ENCODE peak calls at places on chromosomes 4 and X, in four cellular contexts. One of them, this sample, is unnamed.
A peak's percentile ranks its signal among the peaks of the same experiment; 100 is the strongest.

GRCh38 chr4:154622598-154622997 is 10.1 kb upstream of the FGG start:
- DNase-seq in IMR-90: peak; percentile 48
- DNase-seq in A549: peak; percentile 42
- DNase-seq in GM12878: no peak
- DNase-seq in this sample: peak; percentile 37

GRCh38 chr4:42844422-42844821 is 48.1 kb upstream of the GRXCR1 start:
- DNase-seq in IMR-90: no peak
- DNase-seq in A549: no peak
- DNase-seq in GM12878: no peak
- DNase-seq in this sample: no peak

GRCh38 chr4:112060212-112060611 is 85.0 kb upstream of the FAM241A start:
- DNase-seq in IMR-90: peak; percentile 17
- DNase-seq in A549: peak; percentile 6
- DNase-seq in GM12878: no peak
- DNase-seq in this sample: peak; percentile 9

GRCh38 chr4:121199742-121200561 is 35.8 kb upstream of the TNIP3 start:
- DNase-seq in IMR-90: no peak
- DNase-seq in A549: no peak
- DNase-seq in GM12878: peak; percentile 81
- DNase-seq in this sample: no peak

GRCh38 chr4:170122252-170122651 is 32.5 kb upstream of the AADAT start:
- DNase-seq in IMR-90: no peak
- DNase-seq in A549: no peak
- DNase-seq in GM12878: no peak
- DNase-seq in this sample: no peak

GRCh38 chrX:69032601-69033000 is 132.7 kb downstream of the PJA1 start:
- DNase-seq in IMR-90: peak; percentile 15
- DNase-seq in A549: no peak
- DNase-seq in GM12878: no peak
- DNase-seq in this sample: no peak

GRCh38 chrX:13285229-13285628 is 34.6 kb downstream of the ATXN3L start:
- DNase-seq in IMR-90: no peak
- DNase-seq in A549: no peak
- DNase-seq in GM12878: no peak
- DNase-seq in this sample: no peak

GRCh38 chr4:10117424-10118354 is 1.1 kb upstream of the WDR1 start:
- DNase-seq in IMR-90: no peak
- DNase-seq in A549: no peak
- DNase-seq in GM12878: peak; percentile 20
- DNase-seq in this sample: no peak

GRCh38 chr4:26874110-26874509 is 13.5 kb downstream of the STIM2 start:
- DNase-seq in IMR-90: no peak
- DNase-seq in A549: no peak
- DNase-seq in GM12878: no peak
- DNase-seq in this sample: no peak

GRCh38 chr4:11367371-11367770 is 61.3 kb downstream of the HS3ST1 start:
- DNase-seq in IMR-90: peak; percentile 1
- DNase-seq in A549: no peak
- DNase-seq in GM12878: no peak
- DNase-seq in this sample: no peak

GRCh38 chr4:12979797-12980196 is 504.3 kb downstream of the RAB28 start:
- DNase-seq in IMR-90: no peak
- DNase-seq in A549: no peak
- DNase-seq in GM12878: no peak
- DNase-seq in this sample: no peak

GRCh38 chr4:72468904-72469502 is 100.0 kb downstream of the ADAMTS3 start:
- DNase-seq in IMR-90: peak; percentile 20
- DNase-seq in A549: peak; percentile 0
- DNase-seq in GM12878: no peak
- DNase-seq in this sample: peak; percentile 35

GRCh38 chr4:88780389-88780788 is 82.8 kb upstream of the NAP1L5 start:
- DNase-seq in IMR-90: no peak
- DNase-seq in A549: no peak
- DNase-seq in GM12878: no peak
- DNase-seq in this sample: no peak

GRCh38 chr4:26780524-26780923 is 80.1 kb upstream of the STIM2 start:
- DNase-seq in IMR-90: peak; percentile 48
- DNase-seq in A549: no peak
- DNase-seq in GM12878: no peak
- DNase-seq in this sample: no peak

GRCh38 chr4:37073226-37073840 is 171.2 kb upstream of the NWD2 start:
- DNase-seq in IMR-90: no peak
- DNase-seq in A549: no peak
- DNase-seq in GM12878: peak; percentile 8
- DNase-seq in this sample: no peak

GRCh38 chr4:176156656-176157055 is 38.7 kb downstream of the SPATA4 start:
- DNase-seq in IMR-90: no peak
- DNase-seq in A549: no peak
- DNase-seq in GM12878: no peak
- DNase-seq in this sample: no peak

GRCh38 chr4:147793569-147793968 is 61.7 kb downstream of the ARHGAP10 start:
- DNase-seq in IMR-90: peak; percentile 35
- DNase-seq in A549: no peak
- DNase-seq in GM12878: no peak
- DNase-seq in this sample: no peak

GRCh38 chr4:94410678-94411206 is 41.0 kb upstream of the PDLIM5 start:
- DNase-seq in IMR-90: no peak
- DNase-seq in A549: peak; percentile 35
- DNase-seq in GM12878: no peak
- DNase-seq in this sample: no peak

GRCh38 chr4:123183308-123183707 is 213.3 kb upstream of the SPRY1 start:
- DNase-seq in IMR-90: no peak
- DNase-seq in A549: no peak
- DNase-seq in GM12878: no peak
- DNase-seq in this sample: no peak

GRCh38 chr4:30719363-30720020 is 677 bp upstream of the PCDH7 start:
- DNase-seq in IMR-90: peak; percentile 68
- DNase-seq in A549: peak; percentile 18
- DNase-seq in GM12878: no peak
- DNase-seq in this sample: no peak

GRCh38 chrX:123964155-123964554 is 2.6 kb downstream of the STAG2 start:
- DNase-seq in IMR-90: peak; percentile 43
- DNase-seq in A549: no peak
- DNase-seq in GM12878: no peak
- DNase-seq in this sample: peak; percentile 60

GRCh38 chrX:132741706-132742105 is 216.7 kb downstream of the HS6ST2 start:
- DNase-seq in IMR-90: no peak
- DNase-seq in A549: no peak
- DNase-seq in GM12878: no peak
- DNase-seq in this sample: no peak

GRCh38 chrX:133715715-133716114 is 269.7 kb downstream of the GPC3 start:
- DNase-seq in IMR-90: no peak
- DNase-seq in A549: no peak
- DNase-seq in GM12878: no peak
- DNase-seq in this sample: no peak

GRCh38 chr4:14348506-14348905 is 653.8 kb upstream of the CPEB2 start:
- DNase-seq in IMR-90: peak; percentile 4
- DNase-seq in A549: no peak
- DNase-seq in GM12878: no peak
- DNase-seq in this sample: no peak

GRCh38 chr4:14667624-14668295 is 334.5 kb upstream of the CPEB2 start:
- DNase-seq in IMR-90: no peak
- DNase-seq in A549: no peak
- DNase-seq in GM12878: no peak
- DNase-seq in this sample: no peak

GRCh38 chr4:37827030-37827705 is 682 bp downstream of the PGM2 start:
- DNase-seq in IMR-90: peak; percentile 61
- DNase-seq in A549: peak; percentile 2
- DNase-seq in GM12878: no peak
- DNase-seq in this sample: peak; percentile 59

GRCh38 chrX:58025979-58026378 is 115.7 kb upstream of the ZXDA start:
- DNase-seq in IMR-90: peak; percentile 25
- DNase-seq in A549: peak; percentile 6
- DNase-seq in GM12878: no peak
- DNase-seq in this sample: peak; percentile 4

GRCh38 chr4:2794707-2795557 is 2.0 kb downstream of the SH3BP2 start:
- DNase-seq in IMR-90: peak; percentile 79
- DNase-seq in A549: no peak
- DNase-seq in GM12878: no peak
- DNase-seq in this sample: no peak

GRCh38 chr4:26094076-26094475 is 180.1 kb downstream of the SMIM20 start:
- DNase-seq in IMR-90: peak; percentile 80
- DNase-seq in A549: no peak
- DNase-seq in GM12878: no peak
- DNase-seq in this sample: no peak

GRCh38 chr4:182242793-182243192 is 409 bp upstream of the TENM3 start:
- DNase-seq in IMR-90: peak; percentile 74
- DNase-seq in A549: no peak
- DNase-seq in GM12878: no peak
- DNase-seq in this sample: no peak

GRCh38 chr4:187929024-187929423 is 66.5 kb upstream of the ZFP42 start:
- DNase-seq in IMR-90: no peak
- DNase-seq in A549: no peak
- DNase-seq in GM12878: no peak
- DNase-seq in this sample: no peak

GRCh38 chr4:26031704-26032103 is 117.7 kb downstream of the SMIM20 start:
- DNase-seq in IMR-90: no peak
- DNase-seq in A549: no peak
- DNase-seq in GM12878: no peak
- DNase-seq in this sample: no peak

GRCh38 chr4:5710962-5711478 is at the start of gene EVC:
- DNase-seq in IMR-90: peak; percentile 74
- DNase-seq in A549: peak; percentile 69
- DNase-seq in GM12878: no peak
- DNase-seq in this sample: peak; percentile 8

GRCh38 chr4:17494833-17495232 is 17.1 kb downstream of the QDPR start:
- DNase-seq in IMR-90: no peak
- DNase-seq in A549: no peak
- DNase-seq in GM12878: no peak
- DNase-seq in this sample: no peak
- TF ChIP-seq POLR2A in IMR-90: no peak
- TF ChIP-seq POLR2A in A549: no peak
- TF ChIP-seq POLR2A in GM12878: no peak
- TF ChIP-seq POLR2A in this sample: no peak

GRCh38 chr4:139559095-139559490 is 3.1 kb upstream of the SETD7 start:
- DNase-seq in IMR-90: no peak
- DNase-seq in A549: no peak
- DNase-seq in GM12878: no peak
- DNase-seq in this sample: no peak
- TF ChIP-seq POLR2A in IMR-90: no peak
- TF ChIP-seq POLR2A in A549: no peak
- TF ChIP-seq POLR2A in GM12878: no peak
- TF ChIP-seq POLR2A in this sample: no peak

GRCh38 chrX:21839334-21840198 is at the start of gene MBTPS2:
- DNase-seq in IMR-90: peak; percentile 91
- DNase-seq in A549: peak; percentile 33
- DNase-seq in GM12878: peak; percentile 46
- DNase-seq in this sample: peak; percentile 92
- TF ChIP-seq POLR2A in IMR-90: peak; percentile 81
- TF ChIP-seq POLR2A in A549: peak; percentile 49
- TF ChIP-seq POLR2A in GM12878: peak; percentile 93
- TF ChIP-seq POLR2A in this sample: peak; percentile 75

DNA sequence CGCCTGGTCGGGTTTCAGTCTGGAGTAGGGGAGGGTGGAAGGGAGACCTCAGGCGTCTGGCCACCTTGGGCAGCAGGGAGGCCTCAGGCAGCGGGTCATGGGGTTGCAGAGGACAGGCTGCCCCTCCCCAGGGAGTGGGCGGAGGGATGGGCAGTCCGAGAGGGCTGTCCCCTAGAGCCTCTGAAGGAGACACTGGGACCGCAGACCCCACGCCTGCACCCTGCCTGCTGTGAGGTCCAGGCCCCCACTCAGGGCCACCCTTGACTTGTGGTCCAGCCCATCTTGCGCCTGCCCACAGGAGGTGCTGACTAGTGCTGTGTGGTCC is 16.5 kb downstream of the FGFRL1 start:
- DNase-seq in IMR-90: no peak
- DNase-seq in A549: no peak
- DNase-seq in GM12878: no peak
- DNase-seq in this sample: no peak
- TF ChIP-seq POLR2A in IMR-90: no peak
- TF ChIP-seq POLR2A in A549: no peak
- TF ChIP-seq POLR2A in GM12878: peak; percentile 1
- TF ChIP-seq POLR2A in this sample: no peak

GRCh38 chr4:106370214-106370613 is 1.6 kb upstream of the GIMD1 start:
- DNase-seq in IMR-90: no peak
- DNase-seq in A549: no peak
- DNase-seq in GM12878: no peak
- DNase-seq in this sample: no peak

GRCh38 chr4:106367072-106367471 is 1.5 kb downstream of the GIMD1 start:
- DNase-seq in IMR-90: no peak
- DNase-seq in A549: no peak
- DNase-seq in GM12878: no peak
- DNase-seq in this sample: no peak

GRCh38 chr4:106368678-106369077 is at the start of gene GIMD1:
- DNase-seq in IMR-90: no peak
- DNase-seq in A549: no peak
- DNase-seq in GM12878: no peak
- DNase-seq in this sample: no peak

GRCh38 chr4:106369456-106370060 is 980 bp upstream of the GIMD1 start:
- DNase-seq in IMR-90: peak; percentile 86
- DNase-seq in A549: peak; percentile 14
- DNase-seq in GM12878: peak; percentile 20
- DNase-seq in this sample: peak; percentile 63

GRCh38 chr4:106371166-106371565 is 2.6 kb upstream of the GIMD1 start:
- DNase-seq in IMR-90: no peak
- DNase-seq in A549: no peak
- DNase-seq in GM12878: no peak
- DNase-seq in this sample: no peak
- TF ChIP-seq POLR2A in IMR-90: no peak
- TF ChIP-seq POLR2A in A549: no peak
- TF ChIP-seq POLR2A in GM12878: no peak
- TF ChIP-seq POLR2A in this sample: no peak

DNA sequence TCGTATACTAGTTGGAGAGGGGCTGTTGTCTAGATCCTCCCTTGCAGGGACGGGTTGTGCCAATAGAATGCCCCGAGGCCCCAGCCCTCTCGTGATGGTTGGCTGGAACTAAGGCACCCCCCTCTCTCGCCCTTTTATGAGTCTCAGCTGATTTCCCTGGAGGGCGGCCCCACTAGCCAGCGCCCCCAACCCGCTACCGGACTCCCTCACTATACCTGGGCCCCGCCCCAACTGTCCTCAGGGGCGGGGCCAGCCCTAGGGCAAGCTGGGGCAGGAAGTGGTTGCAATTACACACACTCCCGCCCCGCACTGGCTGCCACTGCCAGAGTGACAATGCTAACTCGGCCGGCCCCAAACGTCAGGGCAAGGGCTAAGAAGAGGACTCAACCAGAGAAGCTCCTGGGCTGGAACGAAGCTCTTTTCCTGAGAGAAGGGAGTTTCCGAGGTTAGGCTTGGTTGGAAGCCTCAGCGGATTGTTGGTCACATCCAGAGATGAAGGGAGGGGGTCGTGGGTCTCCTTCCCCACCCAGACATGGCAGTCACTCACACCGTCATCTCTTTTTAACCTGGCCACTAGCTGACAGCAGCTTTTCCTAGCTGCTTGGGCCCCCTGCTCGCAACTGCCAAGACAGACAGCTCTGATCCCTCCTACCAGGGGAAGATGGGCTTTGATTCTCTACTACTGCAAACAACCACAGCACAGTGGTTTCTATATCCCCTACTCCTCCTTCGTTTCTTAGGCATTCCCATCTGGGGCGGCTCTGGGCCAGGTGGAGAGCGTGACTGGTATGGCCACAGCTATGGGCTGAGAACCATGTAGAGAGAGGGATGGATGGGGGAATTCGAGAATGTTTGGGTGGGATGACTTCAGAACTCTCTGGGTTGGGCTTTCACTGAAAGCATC is 21.0 kb upstream of the BCORL1 start:
- DNase-seq in IMR-90: no peak
- DNase-seq in A549: peak; percentile 54
- DNase-seq in GM12878: peak; percentile 17
- DNase-seq in this sample: peak; percentile 69
- TF ChIP-seq POLR2A in IMR-90: no peak
- TF ChIP-seq POLR2A in A549: no peak
- TF ChIP-seq POLR2A in GM12878: peak; percentile 78
- TF ChIP-seq POLR2A in this sample: peak; percentile 60

This sample was measured in erythroblast.